ENCODE peak calls at places on chromosomes 11 and 22, in ten cellular contexts. One of them, this sample, is unnamed.

GRCh38 chr22:44871782-44872181 is 119.4 kb downstream of the ARHGAP8 start:
- DNase-seq in AG09309: no peak
- DNase-seq in heart left ventricle: no peak
- DNase-seq in fibroblast of pulmonary artery: no peak
- DNase-seq in chondrocyte: no peak
- DNase-seq in endothelial cell: no peak
- DNase-seq in progenitor cell of endocrine pancreas: no peak
- DNase-seq in fibroblast of lung: no peak
- DNase-seq in sigmoid colon: no peak
- DNase-seq in astrocyte of the spinal cord: no peak
- DNase-seq in this sample: no peak

GRCh38 chr11:72838691-72839305 is 24.6 kb downstream of the ATG16L2 start:
- DNase-seq in sigmoid colon: no peak
- DNase-seq in fibroblast of pulmonary artery: peak
- DNase-seq in heart left ventricle: no peak
- DNase-seq in chondrocyte: no peak
- DNase-seq in endothelial cell: no peak
- DNase-seq in progenitor cell of endocrine pancreas: no peak
- DNase-seq in AG09309: no peak
- DNase-seq in astrocyte of the spinal cord: peak
- DNase-seq in fibroblast of lung: peak
- DNase-seq in this sample: no peak

GRCh38 chr11:28343304-28344233 is 235.4 kb downstream of the METTL15 start:
- DNase-seq in progenitor cell of endocrine pancreas: no peak
- DNase-seq in fibroblast of pulmonary artery: peak
- DNase-seq in heart left ventricle: no peak
- DNase-seq in endothelial cell: no peak
- DNase-seq in AG09309: peak
- DNase-seq in chondrocyte: no peak
- DNase-seq in astrocyte of the spinal cord: peak
- DNase-seq in fibroblast of lung: peak
- DNase-seq in sigmoid colon: no peak
- DNase-seq in this sample: no peak

GRCh38 chr22:43570531-43571144 is 158.8 kb downstream of the MPPED1 start:
- DNase-seq in astrocyte of the spinal cord: no peak
- DNase-seq in fibroblast of pulmonary artery: no peak
- DNase-seq in heart left ventricle: no peak
- DNase-seq in endothelial cell: no peak
- DNase-seq in sigmoid colon: no peak
- DNase-seq in chondrocyte: no peak
- DNase-seq in fibroblast of lung: no peak
- DNase-seq in progenitor cell of endocrine pancreas: no peak
- DNase-seq in AG09309: no peak
- DNase-seq in this sample: no peak

GRCh38 chr11:78131956-78132355 is 7.5 kb downstream of the ALG8 start:
- DNase-seq in endothelial cell: no peak
- DNase-seq in heart left ventricle: no peak
- DNase-seq in progenitor cell of endocrine pancreas: no peak
- DNase-seq in fibroblast of lung: peak
- DNase-seq in astrocyte of the spinal cord: peak
- DNase-seq in chondrocyte: no peak
- DNase-seq in AG09309: no peak
- DNase-seq in fibroblast of pulmonary artery: no peak
- DNase-seq in sigmoid colon: no peak
- DNase-seq in this sample: no peak

GRCh38 chr11:30422828-30423648 is 100.1 kb downstream of the ARL14EP start:
- DNase-seq in endothelial cell: no peak
- DNase-seq in sigmoid colon: no peak
- DNase-seq in AG09309: no peak
- DNase-seq in heart left ventricle: no peak
- DNase-seq in fibroblast of lung: no peak
- DNase-seq in progenitor cell of endocrine pancreas: no peak
- DNase-seq in fibroblast of pulmonary artery: no peak
- DNase-seq in astrocyte of the spinal cord: no peak
- DNase-seq in chondrocyte: no peak
- DNase-seq in this sample: no peak

GRCh38 chr22:39634530-39635399 is 64.2 kb downstream of the CACNA1I start:
- DNase-seq in endothelial cell: no peak
- DNase-seq in astrocyte of the spinal cord: peak
- DNase-seq in heart left ventricle: no peak
- DNase-seq in fibroblast of pulmonary artery: peak
- DNase-seq in sigmoid colon: no peak
- DNase-seq in AG09309: peak
- DNase-seq in fibroblast of lung: peak
- DNase-seq in chondrocyte: no peak
- DNase-seq in progenitor cell of endocrine pancreas: no peak
- DNase-seq in this sample: no peak

GRCh38 chr11:128928400-128928799 is 14.3 kb downstream of the TP53AIP1 start:
- DNase-seq in sigmoid colon: no peak
- DNase-seq in fibroblast of lung: no peak
- DNase-seq in chondrocyte: no peak
- DNase-seq in heart left ventricle: no peak
- DNase-seq in progenitor cell of endocrine pancreas: no peak
- DNase-seq in endothelial cell: no peak
- DNase-seq in astrocyte of the spinal cord: no peak
- DNase-seq in fibroblast of pulmonary artery: no peak
- DNase-seq in AG09309: no peak
- DNase-seq in this sample: no peak

GRCh38 chr11:3046190-3046589 is 11.0 kb downstream of the CARS1 start:
- DNase-seq in fibroblast of pulmonary artery: no peak
- DNase-seq in endothelial cell: peak
- DNase-seq in chondrocyte: peak
- DNase-seq in fibroblast of lung: no peak
- DNase-seq in progenitor cell of endocrine pancreas: no peak
- DNase-seq in AG09309: no peak
- DNase-seq in heart left ventricle: no peak
- DNase-seq in astrocyte of the spinal cord: no peak
- DNase-seq in sigmoid colon: no peak
- DNase-seq in this sample: no peak

GRCh38 chr22:46763051-46763705 is 728 bp downstream of the TBC1D22A start:
- DNase-seq in fibroblast of pulmonary artery: peak
- DNase-seq in chondrocyte: peak
- DNase-seq in astrocyte of the spinal cord: peak
- DNase-seq in progenitor cell of endocrine pancreas: no peak
- DNase-seq in AG09309: no peak
- DNase-seq in endothelial cell: peak
- DNase-seq in fibroblast of lung: no peak
- DNase-seq in sigmoid colon: peak
- DNase-seq in heart left ventricle: peak
- DNase-seq in this sample: no peak

DNA sequence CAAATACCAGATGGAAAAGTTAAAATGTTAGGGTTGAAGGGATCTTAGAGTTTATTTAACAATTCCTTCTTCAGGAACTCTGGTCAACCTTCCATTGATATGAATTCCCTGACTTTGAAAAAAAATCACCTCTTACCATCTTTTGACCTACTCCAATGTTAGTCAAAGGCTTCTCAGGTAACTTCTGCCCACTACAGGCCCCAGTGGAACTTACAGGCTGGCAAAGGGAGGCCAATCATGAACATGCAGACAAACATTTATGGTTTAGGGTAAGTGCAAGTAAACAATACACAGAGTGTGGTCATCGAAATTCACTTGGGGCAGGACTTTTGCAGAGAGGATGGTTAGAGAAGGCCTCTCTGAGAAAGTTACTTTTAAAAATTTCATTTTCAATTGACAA is 45.1 kb downstream of the SYN3 start:
- DNase-seq in heart left ventricle: no peak
- DNase-seq in sigmoid colon: no peak
- DNase-seq in fibroblast of lung: no peak
- DNase-seq in chondrocyte: no peak
- DNase-seq in progenitor cell of endocrine pancreas: no peak
- DNase-seq in endothelial cell: no peak
- DNase-seq in AG09309: no peak
- DNase-seq in astrocyte of the spinal cord: no peak
- DNase-seq in fibroblast of pulmonary artery: no peak
- DNase-seq in this sample: no peak
- TF ChIP-seq CTCF in heart left ventricle: no peak
- TF ChIP-seq CTCF in sigmoid colon: no peak
- TF ChIP-seq CTCF in fibroblast of lung: no peak
- TF ChIP-seq CTCF in chondrocyte: peak
- TF ChIP-seq CTCF in progenitor cell of endocrine pancreas: peak
- TF ChIP-seq CTCF in endothelial cell: no peak
- TF ChIP-seq CTCF in AG09309: no peak
- TF ChIP-seq CTCF in astrocyte of the spinal cord: no peak
- TF ChIP-seq CTCF in fibroblast of pulmonary artery: no peak
- TF ChIP-seq CTCF in this sample: no peak

DNA sequence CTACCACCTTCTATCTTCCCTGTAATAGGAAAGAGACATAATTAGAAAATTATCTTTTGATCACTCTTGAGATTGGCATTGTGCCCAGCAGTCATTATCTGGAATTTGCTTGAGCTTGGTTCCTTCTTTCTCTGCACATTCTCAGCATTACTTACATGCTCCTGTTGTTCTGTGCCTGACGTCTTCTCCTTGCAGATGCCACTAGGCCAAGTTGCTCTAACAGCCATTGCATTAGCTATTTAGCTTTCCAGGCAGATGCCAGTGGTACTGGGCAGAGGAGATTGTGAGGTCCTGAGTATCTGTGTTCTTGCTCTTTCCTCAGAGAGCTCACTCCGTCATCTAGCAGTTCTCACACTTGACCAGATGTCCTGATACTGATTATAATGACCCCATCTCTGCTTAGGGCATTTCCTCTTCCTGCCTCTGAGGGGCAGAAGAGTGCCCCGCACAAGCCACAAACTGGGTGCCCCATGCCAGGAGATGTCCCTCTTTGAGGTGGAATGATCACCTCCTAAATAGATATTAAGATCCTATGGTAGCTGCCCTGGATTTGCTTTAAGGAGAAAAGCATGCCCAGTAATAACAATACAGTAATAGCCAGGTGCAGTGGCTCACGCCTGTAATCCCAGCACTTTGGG is 30.7 kb downstream of the ARHGAP1 start:
- DNase-seq in astrocyte of the spinal cord: no peak
- DNase-seq in fibroblast of pulmonary artery: no peak
- DNase-seq in chondrocyte: no peak
- DNase-seq in heart left ventricle: no peak
- DNase-seq in endothelial cell: no peak
- DNase-seq in AG09309: no peak
- DNase-seq in progenitor cell of endocrine pancreas: no peak
- DNase-seq in fibroblast of lung: no peak
- DNase-seq in sigmoid colon: peak
- DNase-seq in this sample: no peak
- TF ChIP-seq CTCF in astrocyte of the spinal cord: peak
- TF ChIP-seq CTCF in fibroblast of pulmonary artery: peak
- TF ChIP-seq CTCF in chondrocyte: peak
- TF ChIP-seq CTCF in heart left ventricle: peak
- TF ChIP-seq CTCF in endothelial cell: peak
- TF ChIP-seq CTCF in AG09309: peak
- TF ChIP-seq CTCF in progenitor cell of endocrine pancreas: peak
- TF ChIP-seq CTCF in fibroblast of lung: no peak
- TF ChIP-seq CTCF in sigmoid colon: no peak
- TF ChIP-seq CTCF in this sample: peak

GRCh38 chr22:20227363-20227762 is 40.8 kb downstream of the RTN4R start:
- DNase-seq in chondrocyte: no peak
- DNase-seq in astrocyte of the spinal cord: no peak
- DNase-seq in fibroblast of pulmonary artery: no peak
- DNase-seq in progenitor cell of endocrine pancreas: no peak
- DNase-seq in fibroblast of lung: no peak
- DNase-seq in sigmoid colon: no peak
- DNase-seq in endothelial cell: no peak
- DNase-seq in AG09309: no peak
- DNase-seq in heart left ventricle: no peak
- DNase-seq in this sample: no peak
- TF ChIP-seq CTCF in chondrocyte: no peak
- TF ChIP-seq CTCF in astrocyte of the spinal cord: no peak
- TF ChIP-seq CTCF in fibroblast of pulmonary artery: no peak
- TF ChIP-seq CTCF in progenitor cell of endocrine pancreas: no peak
- TF ChIP-seq CTCF in fibroblast of lung: no peak
- TF ChIP-seq CTCF in sigmoid colon: no peak
- TF ChIP-seq CTCF in endothelial cell: no peak
- TF ChIP-seq CTCF in AG09309: no peak
- TF ChIP-seq CTCF in heart left ventricle: no peak
- TF ChIP-seq CTCF in this sample: no peak

DNA sequence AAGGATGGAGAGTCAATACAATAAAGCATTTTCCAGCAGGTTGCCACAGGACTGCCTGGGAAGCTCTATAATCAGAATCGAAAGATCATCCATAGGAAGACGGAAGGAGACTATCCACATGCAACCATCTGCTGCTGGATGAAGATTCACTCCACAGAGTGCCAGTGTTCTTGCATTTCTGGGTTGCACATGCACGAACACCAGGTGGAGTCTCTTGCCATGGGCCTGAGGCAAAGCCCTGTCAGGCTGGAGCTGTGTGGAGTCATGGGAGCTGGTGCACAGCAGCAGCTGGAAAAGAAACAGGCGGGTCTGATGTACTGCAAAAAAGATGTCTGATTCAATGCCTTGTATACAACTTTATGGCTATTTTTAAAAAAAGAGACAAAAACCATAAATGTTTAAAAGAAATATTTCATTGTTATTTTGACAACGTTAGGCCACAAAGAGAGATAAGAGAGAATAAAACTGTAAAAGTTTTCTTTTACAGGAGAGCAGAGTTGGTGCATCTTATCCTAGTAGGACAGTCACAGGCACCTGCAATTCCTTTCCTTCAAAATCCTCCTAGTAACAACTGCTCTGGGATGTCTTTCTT is 12.9 kb upstream of the FAT3 start:
- DNase-seq in AG09309: peak
- DNase-seq in astrocyte of the spinal cord: peak
- DNase-seq in sigmoid colon: no peak
- DNase-seq in fibroblast of lung: peak
- DNase-seq in heart left ventricle: peak
- DNase-seq in chondrocyte: no peak
- DNase-seq in progenitor cell of endocrine pancreas: peak
- DNase-seq in fibroblast of pulmonary artery: peak
- DNase-seq in endothelial cell: peak
- DNase-seq in this sample: no peak
- TF ChIP-seq CTCF in AG09309: peak
- TF ChIP-seq CTCF in astrocyte of the spinal cord: peak
- TF ChIP-seq CTCF in sigmoid colon: no peak
- TF ChIP-seq CTCF in fibroblast of lung: peak
- TF ChIP-seq CTCF in heart left ventricle: peak
- TF ChIP-seq CTCF in chondrocyte: peak
- TF ChIP-seq CTCF in progenitor cell of endocrine pancreas: peak
- TF ChIP-seq CTCF in fibroblast of pulmonary artery: peak
- TF ChIP-seq CTCF in endothelial cell: no peak
- TF ChIP-seq CTCF in this sample: no peak

GRCh38 chr22:32620992-32621391 is 146.4 kb downstream of the FBXO7 start:
- DNase-seq in AG09309: no peak
- DNase-seq in sigmoid colon: peak
- DNase-seq in fibroblast of lung: no peak
- DNase-seq in progenitor cell of endocrine pancreas: no peak
- DNase-seq in astrocyte of the spinal cord: no peak
- DNase-seq in endothelial cell: no peak
- DNase-seq in chondrocyte: no peak
- DNase-seq in heart left ventricle: no peak
- DNase-seq in fibroblast of pulmonary artery: no peak
- DNase-seq in this sample: no peak
- TF ChIP-seq CTCF in AG09309: no peak
- TF ChIP-seq CTCF in sigmoid colon: no peak
- TF ChIP-seq CTCF in fibroblast of lung: no peak
- TF ChIP-seq CTCF in progenitor cell of endocrine pancreas: peak
- TF ChIP-seq CTCF in astrocyte of the spinal cord: no peak
- TF ChIP-seq CTCF in endothelial cell: no peak
- TF ChIP-seq CTCF in chondrocyte: no peak
- TF ChIP-seq CTCF in heart left ventricle: no peak
- TF ChIP-seq CTCF in fibroblast of pulmonary artery: no peak
- TF ChIP-seq CTCF in this sample: no peak

GRCh38 chr11:106021967-106022794 is at the start of gene MSANTD4:
- DNase-seq in chondrocyte: peak
- DNase-seq in heart left ventricle: peak
- DNase-seq in endothelial cell: peak
- DNase-seq in progenitor cell of endocrine pancreas: peak
- DNase-seq in fibroblast of pulmonary artery: peak
- DNase-seq in astrocyte of the spinal cord: peak
- DNase-seq in sigmoid colon: peak
- DNase-seq in AG09309: peak
- DNase-seq in fibroblast of lung: peak
- DNase-seq in this sample: peak
- TF ChIP-seq CTCF in chondrocyte: no peak
- TF ChIP-seq CTCF in heart left ventricle: no peak
- TF ChIP-seq CTCF in endothelial cell: no peak
- TF ChIP-seq CTCF in progenitor cell of endocrine pancreas: no peak
- TF ChIP-seq CTCF in fibroblast of pulmonary artery: no peak
- TF ChIP-seq CTCF in astrocyte of the spinal cord: no peak
- TF ChIP-seq CTCF in sigmoid colon: no peak
- TF ChIP-seq CTCF in AG09309: no peak
- TF ChIP-seq CTCF in fibroblast of lung: no peak
- TF ChIP-seq CTCF in this sample: no peak

This sample was measured in CD14-positive monocyte.